ENCODE peak calls at places on chromosomes 6 and 20, in seven cellular contexts. One of them, this sample, is unnamed.

GRCh38 chr6:131766631-131767030 is 41.2 kb upstream of the ENPP1 start:
- ATAC-seq in GM12878: no peak
- ATAC-seq in Panc1: no peak
- ATAC-seq in upper lobe of left lung: no peak
- ATAC-seq in HCT116: no peak
- ATAC-seq in GM23338: no peak
- ATAC-seq in HepG2: no peak
- ATAC-seq in this sample: no peak

GRCh38 chr20:25309395-25310267 is 61.7 kb downstream of the PYGB start:
- ATAC-seq in HCT116: peak; percentile 74
- ATAC-seq in upper lobe of left lung: peak; percentile 73
- ATAC-seq in GM23338: no peak
- ATAC-seq in GM12878: peak; percentile 30
- ATAC-seq in HepG2: peak; percentile 64
- ATAC-seq in Panc1: peak; percentile 71
- ATAC-seq in this sample: peak; percentile 83

GRCh38 chr6:15825332-15825930 is 162.6 kb upstream of the DTNBP1 start:
- ATAC-seq in GM23338: no peak
- ATAC-seq in HCT116: no peak
- ATAC-seq in Panc1: no peak
- ATAC-seq in GM12878: no peak
- ATAC-seq in upper lobe of left lung: no peak
- ATAC-seq in HepG2: no peak
- ATAC-seq in this sample: no peak

GRCh38 chr6:106279179-106279578 is 46.4 kb downstream of the ATG5 start:
- ATAC-seq in HCT116: no peak
- ATAC-seq in Panc1: no peak
- ATAC-seq in HepG2: no peak
- ATAC-seq in GM12878: no peak
- ATAC-seq in GM23338: no peak
- ATAC-seq in upper lobe of left lung: no peak
- ATAC-seq in this sample: no peak

GRCh38 chr6:106527111-106527510 is 102.2 kb downstream of the RTN4IP1 start:
- ATAC-seq in upper lobe of left lung: no peak
- ATAC-seq in GM23338: no peak
- ATAC-seq in HCT116: no peak
- ATAC-seq in GM12878: no peak
- ATAC-seq in HepG2: no peak
- ATAC-seq in Panc1: no peak
- ATAC-seq in this sample: no peak

GRCh38 chr6:467671-468082 is 76.1 kb downstream of the IRF4 start:
- ATAC-seq in Panc1: no peak
- ATAC-seq in HepG2: no peak
- ATAC-seq in GM12878: peak; percentile 40
- ATAC-seq in HCT116: no peak
- ATAC-seq in upper lobe of left lung: no peak
- ATAC-seq in GM23338: no peak
- ATAC-seq in this sample: no peak

GRCh38 chr6:138863331-138863730 is 67.4 kb downstream of the ECT2L start:
- ATAC-seq in HCT116: no peak
- ATAC-seq in upper lobe of left lung: peak; percentile 88
- ATAC-seq in Panc1: no peak
- ATAC-seq in GM12878: peak; percentile 32
- ATAC-seq in GM23338: no peak
- ATAC-seq in HepG2: no peak
- ATAC-seq in this sample: peak; percentile 46

GRCh38 chr20:62476074-62476838 is 461 bp upstream of the GATA5 start:
- ATAC-seq in Panc1: peak; percentile 67
- ATAC-seq in GM23338: peak; percentile 10
- ATAC-seq in HCT116: no peak
- ATAC-seq in GM12878: no peak
- ATAC-seq in upper lobe of left lung: no peak
- ATAC-seq in HepG2: peak; percentile 14
- ATAC-seq in this sample: peak; percentile 52

GRCh38 chr20:63009988-63010769 is 3.4 kb upstream of the BHLHE23 start:
- ATAC-seq in GM23338: no peak
- ATAC-seq in upper lobe of left lung: no peak
- ATAC-seq in HepG2: no peak
- ATAC-seq in HCT116: no peak
- ATAC-seq in Panc1: no peak
- ATAC-seq in GM12878: peak; percentile 60
- ATAC-seq in this sample: no peak

GRCh38 chr6:79713701-79714322 is 82.7 kb downstream of the SH3BGRL2 start:
- ATAC-seq in upper lobe of left lung: no peak
- ATAC-seq in Panc1: peak; percentile 85
- ATAC-seq in HepG2: peak; percentile 88
- ATAC-seq in GM23338: peak; percentile 90
- ATAC-seq in HCT116: peak; percentile 92
- ATAC-seq in GM12878: peak; percentile 86
- ATAC-seq in this sample: no peak

GRCh38 chr6:105459884-105460283 is 57.0 kb upstream of the PREP start:
- ATAC-seq in GM23338: no peak
- ATAC-seq in upper lobe of left lung: no peak
- ATAC-seq in Panc1: no peak
- ATAC-seq in HepG2: no peak
- ATAC-seq in GM12878: peak; percentile 32
- ATAC-seq in HCT116: no peak
- ATAC-seq in this sample: no peak

GRCh38 chr6:109182590-109182989 is 87.3 kb downstream of the CEP57L1 start:
- ATAC-seq in HCT116: no peak
- ATAC-seq in HepG2: peak; percentile 79
- ATAC-seq in GM12878: no peak
- ATAC-seq in upper lobe of left lung: no peak
- ATAC-seq in Panc1: peak; percentile 24
- ATAC-seq in GM23338: no peak
- ATAC-seq in this sample: peak; percentile 43

GRCh38 chr6:151330130-151330715 is 61.1 kb downstream of the ZBTB2 start:
- ATAC-seq in Panc1: no peak
- ATAC-seq in GM23338: no peak
- ATAC-seq in upper lobe of left lung: no peak
- ATAC-seq in GM12878: no peak
- ATAC-seq in HepG2: no peak
- ATAC-seq in HCT116: no peak
- ATAC-seq in this sample: no peak

GRCh38 chr6:53735896-53736295 is 58.9 kb upstream of the LRRC1 start:
- ATAC-seq in HCT116: no peak
- ATAC-seq in GM23338: no peak
- ATAC-seq in HepG2: no peak
- ATAC-seq in Panc1: no peak
- ATAC-seq in GM12878: peak; percentile 72
- ATAC-seq in upper lobe of left lung: no peak
- ATAC-seq in this sample: no peak

GRCh38 chr6:38387994-38388393 is 251.7 kb downstream of the BTBD9 start:
- ATAC-seq in GM23338: no peak
- ATAC-seq in HCT116: no peak
- ATAC-seq in HepG2: no peak
- ATAC-seq in Panc1: no peak
- ATAC-seq in GM12878: no peak
- ATAC-seq in upper lobe of left lung: no peak
- ATAC-seq in this sample: peak; percentile 82

GRCh38 chr6:149026530-149026942 is 279.7 kb downstream of the UST start:
- ATAC-seq in upper lobe of left lung: no peak
- ATAC-seq in HepG2: no peak
- ATAC-seq in HCT116: peak; percentile 75
- ATAC-seq in GM12878: peak; percentile 24
- ATAC-seq in GM23338: peak; percentile 91
- ATAC-seq in Panc1: no peak
- ATAC-seq in this sample: peak; percentile 68

GRCh38 chr6:111339294-111339693 is 143.7 kb downstream of the REV3L start:
- ATAC-seq in HCT116: no peak
- ATAC-seq in HepG2: no peak
- ATAC-seq in GM23338: no peak
- ATAC-seq in Panc1: no peak
- ATAC-seq in upper lobe of left lung: no peak
- ATAC-seq in GM12878: peak; percentile 65
- ATAC-seq in this sample: no peak

GRCh38 chr6:169263836-169264608 is 10.4 kb upstream of the THBS2 start:
- ATAC-seq in HepG2: peak; percentile 33
- ATAC-seq in upper lobe of left lung: no peak
- ATAC-seq in Panc1: no peak
- ATAC-seq in HCT116: peak; percentile 32
- ATAC-seq in GM12878: no peak
- ATAC-seq in GM23338: no peak
- ATAC-seq in this sample: no peak

GRCh38 chr6:43465978-43466377 is 10.6 kb upstream of the DLK2 start:
- ATAC-seq in HCT116: no peak
- ATAC-seq in GM12878: peak; percentile 46
- ATAC-seq in GM23338: no peak
- ATAC-seq in Panc1: no peak
- ATAC-seq in HepG2: peak; percentile 31
- ATAC-seq in upper lobe of left lung: no peak
- ATAC-seq in this sample: no peak

GRCh38 chr20:53872561-53873248 is 197.7 kb downstream of the BCAS1 start:
- ATAC-seq in HepG2: no peak
- ATAC-seq in upper lobe of left lung: no peak
- ATAC-seq in GM23338: no peak
- ATAC-seq in Panc1: peak; percentile 69
- ATAC-seq in GM12878: peak; percentile 80
- ATAC-seq in HCT116: no peak
- ATAC-seq in this sample: no peak

GRCh38 chr6:153062516-153062915 is 60.0 kb upstream of the MTRF1L start:
- ATAC-seq in HepG2: no peak
- ATAC-seq in upper lobe of left lung: no peak
- ATAC-seq in Panc1: no peak
- ATAC-seq in HCT116: no peak
- ATAC-seq in GM23338: no peak
- ATAC-seq in GM12878: no peak
- ATAC-seq in this sample: no peak

GRCh38 chr6:53694800-53695394 is 29.3 kb upstream of the KLHL31 start:
- ATAC-seq in GM23338: no peak
- ATAC-seq in HepG2: peak; percentile 75
- ATAC-seq in GM12878: no peak
- ATAC-seq in HCT116: no peak
- ATAC-seq in Panc1: no peak
- ATAC-seq in upper lobe of left lung: no peak
- ATAC-seq in this sample: no peak

GRCh38 chr6:43927525-43928210 is 157.7 kb downstream of the VEGFA start:
- ATAC-seq in Panc1: no peak
- ATAC-seq in GM12878: no peak
- ATAC-seq in HCT116: no peak
- ATAC-seq in GM23338: no peak
- ATAC-seq in upper lobe of left lung: no peak
- ATAC-seq in HepG2: no peak
- ATAC-seq in this sample: no peak

GRCh38 chr6:144415835-144416237 is 130.7 kb downstream of the UTRN start:
- ATAC-seq in GM23338: no peak
- ATAC-seq in Panc1: peak; percentile 59
- ATAC-seq in GM12878: no peak
- ATAC-seq in HepG2: no peak
- ATAC-seq in upper lobe of left lung: no peak
- ATAC-seq in HCT116: no peak
- ATAC-seq in this sample: no peak
- TF ChIP-seq POLR2AphosphoS5 in GM23338: no peak
- TF ChIP-seq POLR2AphosphoS5 in Panc1: no peak
- TF ChIP-seq POLR2AphosphoS5 in GM12878: no peak
- TF ChIP-seq POLR2AphosphoS5 in HepG2: no peak
- TF ChIP-seq POLR2AphosphoS5 in upper lobe of left lung: no peak
- TF ChIP-seq POLR2AphosphoS5 in HCT116: no peak
- TF ChIP-seq POLR2AphosphoS5 in this sample: no peak

DNA sequence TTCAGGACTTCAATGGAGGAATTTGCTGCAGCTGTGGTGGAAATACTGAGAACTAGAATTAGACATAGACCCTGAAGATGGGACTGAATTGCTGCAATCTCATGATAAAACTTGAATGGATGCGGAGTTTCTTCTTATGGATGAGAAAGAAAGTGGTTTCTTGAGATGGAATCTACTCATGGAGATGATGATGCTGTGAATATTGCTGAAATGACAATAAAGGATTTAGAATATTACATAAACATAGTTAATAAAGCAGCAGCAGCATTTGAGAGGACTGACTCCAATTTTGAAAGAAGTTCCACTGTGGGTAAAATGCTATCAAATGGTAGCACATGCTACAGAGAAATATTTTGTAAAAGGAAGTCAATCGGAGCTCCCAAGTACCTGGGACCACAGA is 264.6 kb downstream of the UBE3D start:
- ATAC-seq in upper lobe of left lung: no peak
- ATAC-seq in GM12878: no peak
- ATAC-seq in HCT116: no peak
- ATAC-seq in GM23338: no peak
- ATAC-seq in Panc1: no peak
- ATAC-seq in HepG2: no peak
- ATAC-seq in this sample: no peak
- TF ChIP-seq POLR2AphosphoS5 in upper lobe of left lung: no peak
- TF ChIP-seq POLR2AphosphoS5 in GM12878: no peak
- TF ChIP-seq POLR2AphosphoS5 in HCT116: no peak
- TF ChIP-seq POLR2AphosphoS5 in GM23338: no peak
- TF ChIP-seq POLR2AphosphoS5 in Panc1: no peak
- TF ChIP-seq POLR2AphosphoS5 in HepG2: no peak
- TF ChIP-seq POLR2AphosphoS5 in this sample: no peak

DNA sequence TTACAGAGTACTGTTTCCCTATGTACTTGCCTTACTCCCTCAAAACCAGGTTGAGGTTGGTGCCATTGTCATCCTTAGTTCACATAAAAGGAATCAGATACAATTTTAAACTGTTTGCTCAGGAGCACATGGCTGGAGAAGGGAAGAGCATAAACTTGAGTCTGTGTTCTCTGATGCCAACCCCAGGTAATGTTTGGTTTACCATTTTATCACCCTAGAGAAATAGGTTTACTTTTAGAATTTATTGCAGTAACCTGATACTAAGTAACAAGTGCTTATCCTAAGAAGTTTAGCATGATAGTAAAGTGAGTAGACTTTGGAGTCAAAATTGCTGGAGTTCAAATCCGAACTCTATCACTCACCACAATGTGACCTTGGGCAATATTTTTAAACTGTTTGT is 86.3 kb downstream of the RFPL4B start:
- ATAC-seq in upper lobe of left lung: no peak
- ATAC-seq in GM23338: no peak
- ATAC-seq in HepG2: no peak
- ATAC-seq in HCT116: no peak
- ATAC-seq in GM12878: no peak
- ATAC-seq in Panc1: no peak
- ATAC-seq in this sample: no peak
- TF ChIP-seq POLR2AphosphoS5 in upper lobe of left lung: no peak
- TF ChIP-seq POLR2AphosphoS5 in GM23338: no peak
- TF ChIP-seq POLR2AphosphoS5 in HepG2: no peak
- TF ChIP-seq POLR2AphosphoS5 in HCT116: no peak
- TF ChIP-seq POLR2AphosphoS5 in GM12878: no peak
- TF ChIP-seq POLR2AphosphoS5 in Panc1: no peak
- TF ChIP-seq POLR2AphosphoS5 in this sample: no peak

DNA sequence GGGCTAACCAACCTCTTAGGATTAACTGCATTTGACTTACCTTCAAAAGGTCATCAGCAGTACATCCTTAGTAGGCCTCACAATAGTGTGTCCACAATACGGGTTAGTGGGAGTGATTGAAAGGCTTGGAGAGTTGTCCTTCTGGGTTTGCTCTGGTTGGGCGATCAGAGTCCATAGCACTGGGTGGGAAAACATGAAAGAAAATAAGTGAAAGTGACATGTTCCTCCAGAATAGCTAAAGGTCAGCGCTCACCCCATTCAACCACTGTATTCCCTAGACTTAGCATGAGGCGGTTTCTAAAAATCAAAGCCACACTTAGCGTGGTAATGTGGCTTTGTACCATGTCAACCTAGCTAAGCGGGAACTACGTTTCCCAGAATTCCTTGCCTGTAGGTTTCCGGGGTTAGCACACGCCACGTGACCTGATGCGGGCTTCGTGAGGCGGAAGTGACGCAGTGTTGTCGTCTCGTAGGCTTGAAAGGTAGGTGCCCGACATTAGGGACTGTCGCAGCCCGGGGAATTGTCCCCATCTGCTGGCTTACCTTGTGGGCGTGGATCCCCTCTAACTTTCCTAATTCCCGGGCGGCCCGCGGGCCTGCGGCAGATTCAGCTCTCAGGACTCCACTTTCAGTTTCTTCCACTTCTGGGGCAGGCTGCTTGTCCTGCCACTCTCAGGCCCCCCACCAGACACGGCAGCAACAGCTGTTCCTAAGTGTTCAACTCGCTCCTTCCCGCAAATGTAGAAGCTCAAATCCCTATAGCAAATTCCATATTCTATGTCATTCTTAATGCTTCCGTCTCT is 19.8 kb upstream of the SCP2D1 start:
- ATAC-seq in HepG2: peak; percentile 99
- ATAC-seq in upper lobe of left lung: peak; percentile 92
- ATAC-seq in HCT116: peak; percentile 96
- ATAC-seq in GM12878: peak; percentile 96
- ATAC-seq in GM23338: peak; percentile 98
- ATAC-seq in Panc1: peak; percentile 100
- ATAC-seq in this sample: peak; percentile 97
- TF ChIP-seq POLR2AphosphoS5 in HepG2: peak; percentile 96
- TF ChIP-seq POLR2AphosphoS5 in upper lobe of left lung: peak; percentile 93
- TF ChIP-seq POLR2AphosphoS5 in HCT116: peak; percentile 85
- TF ChIP-seq POLR2AphosphoS5 in GM12878: peak; percentile 93
- TF ChIP-seq POLR2AphosphoS5 in GM23338: peak; percentile 75
- TF ChIP-seq POLR2AphosphoS5 in Panc1: peak; percentile 48
- TF ChIP-seq POLR2AphosphoS5 in this sample: peak; percentile 76